ENCODE peak calls at places on chromosomes 12 and 14, in nine cellular contexts. One of them, this sample, is unnamed.

GRCh38 chr12:46356655-46357437 is 15.7 kb downstream of the SLC38A2 start:
- DNase-seq in fibroblast of mammary gland: no peak
- DNase-seq in iris pigment epithelial cell: peak; percentile 78
- DNase-seq in NCI-H1092: no peak
- DNase-seq in mammary epithelial cell: no peak
- DNase-seq in activated CD4-positive, alpha-beta T cell treated with anti-CD3 and anti-CD28 coated beads for 24 hours: no peak
- DNase-seq in NCI-H1417 treated with DMSO at 0.1 percent for 48 hours: no peak
- DNase-seq in activated T-cell treated with anti-CD3 and anti-CD28 coated beads for 1 hour: no peak
- DNase-seq in H7: no peak
- DNase-seq in this sample: no peak

GRCh38 chr12:131312793-131313545 is 359.3 kb downstream of the ADGRD1 start:
- DNase-seq in fibroblast of mammary gland: no peak
- DNase-seq in iris pigment epithelial cell: no peak
- DNase-seq in NCI-H1092: no peak
- DNase-seq in mammary epithelial cell: no peak
- DNase-seq in activated CD4-positive, alpha-beta T cell treated with anti-CD3 and anti-CD28 coated beads for 24 hours: no peak
- DNase-seq in NCI-H1417 treated with DMSO at 0.1 percent for 48 hours: no peak
- DNase-seq in activated T-cell treated with anti-CD3 and anti-CD28 coated beads for 1 hour: no peak
- DNase-seq in H7: no peak
- DNase-seq in this sample: no peak

GRCh38 chr12:79766705-79767464 is 76.1 kb upstream of the PAWR start:
- DNase-seq in fibroblast of mammary gland: no peak
- DNase-seq in iris pigment epithelial cell: peak; percentile 33
- DNase-seq in NCI-H1092: no peak
- DNase-seq in mammary epithelial cell: no peak
- DNase-seq in activated CD4-positive, alpha-beta T cell treated with anti-CD3 and anti-CD28 coated beads for 24 hours: no peak
- DNase-seq in NCI-H1417 treated with DMSO at 0.1 percent for 48 hours: no peak
- DNase-seq in activated T-cell treated with anti-CD3 and anti-CD28 coated beads for 1 hour: no peak
- DNase-seq in H7: no peak
- DNase-seq in this sample: no peak

GRCh38 chr12:130686511-130686981 is 29.6 kb downstream of the RIMBP2 start:
- DNase-seq in fibroblast of mammary gland: no peak
- DNase-seq in iris pigment epithelial cell: no peak
- DNase-seq in NCI-H1092: peak; percentile 47
- DNase-seq in mammary epithelial cell: no peak
- DNase-seq in activated CD4-positive, alpha-beta T cell treated with anti-CD3 and anti-CD28 coated beads for 24 hours: no peak
- DNase-seq in NCI-H1417 treated with DMSO at 0.1 percent for 48 hours: no peak
- DNase-seq in activated T-cell treated with anti-CD3 and anti-CD28 coated beads for 1 hour: no peak
- DNase-seq in H7: peak; percentile 63
- DNase-seq in this sample: no peak

GRCh38 chr14:22508662-22509035 is 80.4 kb downstream of the DAD1 start:
- DNase-seq in fibroblast of mammary gland: no peak
- DNase-seq in iris pigment epithelial cell: no peak
- DNase-seq in NCI-H1092: no peak
- DNase-seq in mammary epithelial cell: no peak
- DNase-seq in activated CD4-positive, alpha-beta T cell treated with anti-CD3 and anti-CD28 coated beads for 24 hours: no peak
- DNase-seq in NCI-H1417 treated with DMSO at 0.1 percent for 48 hours: no peak
- DNase-seq in activated T-cell treated with anti-CD3 and anti-CD28 coated beads for 1 hour: no peak
- DNase-seq in H7: no peak
- DNase-seq in this sample: no peak

GRCh38 chr12:989751-990278 is 1.2 kb upstream of the ERC1 start:
- DNase-seq in fibroblast of mammary gland: peak; percentile 92
- DNase-seq in iris pigment epithelial cell: peak; percentile 76
- DNase-seq in NCI-H1092: peak; percentile 40
- DNase-seq in mammary epithelial cell: peak; percentile 55
- DNase-seq in activated CD4-positive, alpha-beta T cell treated with anti-CD3 and anti-CD28 coated beads for 24 hours: no peak
- DNase-seq in NCI-H1417 treated with DMSO at 0.1 percent for 48 hours: no peak
- DNase-seq in activated T-cell treated with anti-CD3 and anti-CD28 coated beads for 1 hour: no peak
- DNase-seq in H7: peak; percentile 59
- DNase-seq in this sample: peak; percentile 66

GRCh38 chr12:51970904-51971646 is 19.6 kb downstream of the ACVR1B start:
- DNase-seq in fibroblast of mammary gland: peak; percentile 31
- DNase-seq in iris pigment epithelial cell: peak; percentile 69
- DNase-seq in NCI-H1092: no peak
- DNase-seq in mammary epithelial cell: peak; percentile 87
- DNase-seq in activated CD4-positive, alpha-beta T cell treated with anti-CD3 and anti-CD28 coated beads for 24 hours: peak; percentile 23
- DNase-seq in NCI-H1417 treated with DMSO at 0.1 percent for 48 hours: no peak
- DNase-seq in activated T-cell treated with anti-CD3 and anti-CD28 coated beads for 1 hour: no peak
- DNase-seq in H7: peak; percentile 84
- DNase-seq in this sample: peak; percentile 45

GRCh38 chr12:123242083-123242904 is 9.1 kb downstream of the MTRFR start:
- DNase-seq in fibroblast of mammary gland: no peak
- DNase-seq in iris pigment epithelial cell: no peak
- DNase-seq in NCI-H1092: peak; percentile 71
- DNase-seq in mammary epithelial cell: no peak
- DNase-seq in activated CD4-positive, alpha-beta T cell treated with anti-CD3 and anti-CD28 coated beads for 24 hours: no peak
- DNase-seq in NCI-H1417 treated with DMSO at 0.1 percent for 48 hours: no peak
- DNase-seq in activated T-cell treated with anti-CD3 and anti-CD28 coated beads for 1 hour: no peak
- DNase-seq in H7: no peak
- DNase-seq in this sample: no peak

GRCh38 chr12:1199700-1200099 is 208.7 kb downstream of the ERC1 start:
- DNase-seq in fibroblast of mammary gland: no peak
- DNase-seq in iris pigment epithelial cell: no peak
- DNase-seq in NCI-H1092: no peak
- DNase-seq in mammary epithelial cell: no peak
- DNase-seq in activated CD4-positive, alpha-beta T cell treated with anti-CD3 and anti-CD28 coated beads for 24 hours: no peak
- DNase-seq in NCI-H1417 treated with DMSO at 0.1 percent for 48 hours: no peak
- DNase-seq in activated T-cell treated with anti-CD3 and anti-CD28 coated beads for 1 hour: no peak
- DNase-seq in H7: no peak
- DNase-seq in this sample: no peak

GRCh38 chr12:52391618-52392002 is 6.2 kb upstream of the KRT84 start:
- DNase-seq in fibroblast of mammary gland: peak; percentile 16
- DNase-seq in iris pigment epithelial cell: no peak
- DNase-seq in NCI-H1092: peak; percentile 88
- DNase-seq in mammary epithelial cell: peak; percentile 49
- DNase-seq in activated CD4-positive, alpha-beta T cell treated with anti-CD3 and anti-CD28 coated beads for 24 hours: no peak
- DNase-seq in NCI-H1417 treated with DMSO at 0.1 percent for 48 hours: peak; percentile 6
- DNase-seq in activated T-cell treated with anti-CD3 and anti-CD28 coated beads for 1 hour: no peak
- DNase-seq in H7: no peak
- DNase-seq in this sample: no peak

GRCh38 chr12:51751657-51752056 is 96.9 kb downstream of the FIGNL2 start:
- DNase-seq in fibroblast of mammary gland: peak; percentile 14
- DNase-seq in iris pigment epithelial cell: no peak
- DNase-seq in NCI-H1092: no peak
- DNase-seq in mammary epithelial cell: no peak
- DNase-seq in activated CD4-positive, alpha-beta T cell treated with anti-CD3 and anti-CD28 coated beads for 24 hours: no peak
- DNase-seq in NCI-H1417 treated with DMSO at 0.1 percent for 48 hours: no peak
- DNase-seq in activated T-cell treated with anti-CD3 and anti-CD28 coated beads for 1 hour: no peak
- DNase-seq in H7: no peak
- DNase-seq in this sample: no peak